ENCODE peak calls at places on chromosomes 2 and 18, in ten cellular contexts. One of them, this sample, is unnamed.

GRCh38 chr18:61368001-61368400 is 34.8 kb downstream of the CDH20 start:
- DNase-seq in epithelial cell of esophagus: no peak
- DNase-seq in Peyer's patch: no peak
- DNase-seq in DND-41: no peak
- DNase-seq in cardiac muscle cell: no peak
- DNase-seq in CD4-positive, alpha-beta T cell: no peak
- DNase-seq in coronary artery: no peak
- DNase-seq in transverse colon: no peak
- DNase-seq in heart left ventricle: no peak
- DNase-seq in PC-3: no peak
- DNase-seq in this sample: no peak

GRCh38 chr2:237257471-237257951 is 156.5 kb downstream of the COL6A3 start:
- DNase-seq in epithelial cell of esophagus: no peak
- DNase-seq in Peyer's patch: no peak
- DNase-seq in DND-41: no peak
- DNase-seq in cardiac muscle cell: peak; percentile 81
- DNase-seq in CD4-positive, alpha-beta T cell: no peak
- DNase-seq in coronary artery: no peak
- DNase-seq in transverse colon: no peak
- DNase-seq in heart left ventricle: no peak
- DNase-seq in PC-3: no peak
- DNase-seq in this sample: no peak

GRCh38 chr2:101277111-101277510 is 24.4 kb downstream of the CNOT11 start:
- DNase-seq in epithelial cell of esophagus: peak; percentile 67
- DNase-seq in Peyer's patch: no peak
- DNase-seq in DND-41: no peak
- DNase-seq in cardiac muscle cell: peak; percentile 21
- DNase-seq in CD4-positive, alpha-beta T cell: no peak
- DNase-seq in coronary artery: no peak
- DNase-seq in transverse colon: no peak
- DNase-seq in heart left ventricle: no peak
- DNase-seq in PC-3: peak; percentile 90
- DNase-seq in this sample: no peak

GRCh38 chr2:151844217-151844896 is 16.1 kb upstream of the ARL5A start:
- DNase-seq in epithelial cell of esophagus: no peak
- DNase-seq in Peyer's patch: no peak
- DNase-seq in DND-41: no peak
- DNase-seq in cardiac muscle cell: peak; percentile 34
- DNase-seq in CD4-positive, alpha-beta T cell: no peak
- DNase-seq in coronary artery: no peak
- DNase-seq in transverse colon: no peak
- DNase-seq in heart left ventricle: no peak
- DNase-seq in PC-3: no peak
- DNase-seq in this sample: no peak

GRCh38 chr2:108917526-108917925 is 71.5 kb downstream of the EDAR start:
- DNase-seq in epithelial cell of esophagus: no peak
- DNase-seq in Peyer's patch: no peak
- DNase-seq in DND-41: no peak
- DNase-seq in cardiac muscle cell: no peak
- DNase-seq in CD4-positive, alpha-beta T cell: peak; percentile 29
- DNase-seq in coronary artery: no peak
- DNase-seq in transverse colon: no peak
- DNase-seq in heart left ventricle: no peak
- DNase-seq in PC-3: no peak
- DNase-seq in this sample: peak; percentile 91

GRCh38 chr2:118940486-118941120 is 1.4 kb upstream of the MARCO start:
- DNase-seq in epithelial cell of esophagus: no peak
- DNase-seq in Peyer's patch: no peak
- DNase-seq in DND-41: no peak
- DNase-seq in cardiac muscle cell: no peak
- DNase-seq in CD4-positive, alpha-beta T cell: no peak
- DNase-seq in coronary artery: no peak
- DNase-seq in transverse colon: peak; percentile 25
- DNase-seq in heart left ventricle: peak; percentile 19
- DNase-seq in PC-3: no peak
- DNase-seq in this sample: no peak

GRCh38 chr2:138752231-138752956 is 27.8 kb downstream of the NXPH2 start:
- DNase-seq in epithelial cell of esophagus: peak; percentile 64
- DNase-seq in Peyer's patch: no peak
- DNase-seq in DND-41: no peak
- DNase-seq in cardiac muscle cell: peak; percentile 24
- DNase-seq in CD4-positive, alpha-beta T cell: no peak
- DNase-seq in coronary artery: no peak
- DNase-seq in transverse colon: no peak
- DNase-seq in heart left ventricle: no peak
- DNase-seq in PC-3: peak; percentile 86
- DNase-seq in this sample: no peak

GRCh38 chr18:48136051-48136543 is 205.6 kb upstream of the SMAD2 start:
- DNase-seq in epithelial cell of esophagus: no peak
- DNase-seq in Peyer's patch: no peak
- DNase-seq in DND-41: no peak
- DNase-seq in cardiac muscle cell: no peak
- DNase-seq in CD4-positive, alpha-beta T cell: no peak
- DNase-seq in coronary artery: no peak
- DNase-seq in transverse colon: peak; percentile 53
- DNase-seq in heart left ventricle: peak; percentile 15
- DNase-seq in PC-3: no peak
- DNase-seq in this sample: no peak

GRCh38 chr2:170715062-170715931 is at the start of gene SP5:
- DNase-seq in epithelial cell of esophagus: peak; percentile 48
- DNase-seq in Peyer's patch: no peak
- DNase-seq in DND-41: no peak
- DNase-seq in cardiac muscle cell: peak; percentile 51
- DNase-seq in CD4-positive, alpha-beta T cell: peak; percentile 35
- DNase-seq in coronary artery: no peak
- DNase-seq in transverse colon: peak; percentile 44
- DNase-seq in heart left ventricle: peak; percentile 35
- DNase-seq in PC-3: peak; percentile 65
- DNase-seq in this sample: no peak
- TF ChIP-seq CTCF in epithelial cell of esophagus: no peak
- TF ChIP-seq CTCF in Peyer's patch: no peak
- TF ChIP-seq CTCF in DND-41: no peak
- TF ChIP-seq CTCF in cardiac muscle cell: no peak
- TF ChIP-seq CTCF in CD4-positive, alpha-beta T cell: no peak
- TF ChIP-seq CTCF in coronary artery: no peak
- TF ChIP-seq CTCF in transverse colon: no peak
- TF ChIP-seq CTCF in heart left ventricle: no peak
- TF ChIP-seq CTCF in PC-3: peak; percentile 35
- TF ChIP-seq CTCF in this sample: no peak

GRCh38 chr2:238260879-238261278 is 21.0 kb upstream of the HES6 start:
- DNase-seq in epithelial cell of esophagus: no peak
- DNase-seq in Peyer's patch: no peak
- DNase-seq in DND-41: no peak
- DNase-seq in cardiac muscle cell: peak; percentile 32
- DNase-seq in CD4-positive, alpha-beta T cell: no peak
- DNase-seq in coronary artery: no peak
- DNase-seq in transverse colon: no peak
- DNase-seq in heart left ventricle: peak; percentile 32
- DNase-seq in PC-3: no peak
- DNase-seq in this sample: no peak

GRCh38 chr2:238257786-238258700 is 18.2 kb upstream of the HES6 start:
- DNase-seq in epithelial cell of esophagus: no peak
- DNase-seq in Peyer's patch: no peak
- DNase-seq in DND-41: no peak
- DNase-seq in cardiac muscle cell: no peak
- DNase-seq in CD4-positive, alpha-beta T cell: no peak
- DNase-seq in coronary artery: no peak
- DNase-seq in transverse colon: no peak
- DNase-seq in heart left ventricle: no peak
- DNase-seq in PC-3: no peak
- DNase-seq in this sample: no peak

GRCh38 chr2:238256594-238257104 is 16.8 kb upstream of the HES6 start:
- DNase-seq in epithelial cell of esophagus: peak; percentile 93
- DNase-seq in Peyer's patch: peak; percentile 71
- DNase-seq in DND-41: peak; percentile 51
- DNase-seq in cardiac muscle cell: peak; percentile 78
- DNase-seq in CD4-positive, alpha-beta T cell: peak; percentile 70
- DNase-seq in coronary artery: no peak
- DNase-seq in transverse colon: peak; percentile 90
- DNase-seq in heart left ventricle: peak; percentile 39
- DNase-seq in PC-3: peak; percentile 91
- DNase-seq in this sample: no peak

GRCh38 chr2:238261718-238262375 is 22.0 kb upstream of the HES6 start:
- DNase-seq in epithelial cell of esophagus: no peak
- DNase-seq in Peyer's patch: no peak
- DNase-seq in DND-41: no peak
- DNase-seq in cardiac muscle cell: no peak
- DNase-seq in CD4-positive, alpha-beta T cell: no peak
- DNase-seq in coronary artery: no peak
- DNase-seq in transverse colon: no peak
- DNase-seq in heart left ventricle: no peak
- DNase-seq in PC-3: no peak
- DNase-seq in this sample: no peak

GRCh38 chr2:238259085-238260020 is 19.5 kb upstream of the HES6 start:
- DNase-seq in epithelial cell of esophagus: no peak
- DNase-seq in Peyer's patch: no peak
- DNase-seq in DND-41: no peak
- DNase-seq in cardiac muscle cell: no peak
- DNase-seq in CD4-positive, alpha-beta T cell: no peak
- DNase-seq in coronary artery: no peak
- DNase-seq in transverse colon: no peak
- DNase-seq in heart left ventricle: no peak
- DNase-seq in PC-3: peak; percentile 22
- DNase-seq in this sample: no peak
- TF ChIP-seq CTCF in epithelial cell of esophagus: peak; percentile 21
- TF ChIP-seq CTCF in Peyer's patch: no peak
- TF ChIP-seq CTCF in DND-41: peak; percentile 36
- TF ChIP-seq CTCF in cardiac muscle cell: peak; percentile 15
- TF ChIP-seq CTCF in CD4-positive, alpha-beta T cell: no peak
- TF ChIP-seq CTCF in coronary artery: no peak
- TF ChIP-seq CTCF in transverse colon: no peak
- TF ChIP-seq CTCF in heart left ventricle: no peak
- TF ChIP-seq CTCF in PC-3: peak; percentile 41
- TF ChIP-seq CTCF in this sample: no peak

GRCh38 chr18:9334351-9335254 is at the start of gene TWSG1:
- DNase-seq in epithelial cell of esophagus: peak; percentile 94
- DNase-seq in Peyer's patch: peak; percentile 91
- DNase-seq in DND-41: peak; percentile 96
- DNase-seq in cardiac muscle cell: peak; percentile 98
- DNase-seq in CD4-positive, alpha-beta T cell: peak; percentile 94
- DNase-seq in coronary artery: peak; percentile 94
- DNase-seq in transverse colon: peak; percentile 94
- DNase-seq in heart left ventricle: peak; percentile 92
- DNase-seq in PC-3: peak; percentile 90
- DNase-seq in this sample: no peak
- TF ChIP-seq CTCF in epithelial cell of esophagus: peak; percentile 42
- TF ChIP-seq CTCF in Peyer's patch: peak; percentile 10
- TF ChIP-seq CTCF in DND-41: peak; percentile 57
- TF ChIP-seq CTCF in cardiac muscle cell: peak; percentile 21
- TF ChIP-seq CTCF in CD4-positive, alpha-beta T cell: peak; percentile 35
- TF ChIP-seq CTCF in coronary artery: no peak
- TF ChIP-seq CTCF in transverse colon: no peak
- TF ChIP-seq CTCF in heart left ventricle: peak; percentile 20
- TF ChIP-seq CTCF in PC-3: peak; percentile 34
- TF ChIP-seq CTCF in this sample: no peak

DNA sequence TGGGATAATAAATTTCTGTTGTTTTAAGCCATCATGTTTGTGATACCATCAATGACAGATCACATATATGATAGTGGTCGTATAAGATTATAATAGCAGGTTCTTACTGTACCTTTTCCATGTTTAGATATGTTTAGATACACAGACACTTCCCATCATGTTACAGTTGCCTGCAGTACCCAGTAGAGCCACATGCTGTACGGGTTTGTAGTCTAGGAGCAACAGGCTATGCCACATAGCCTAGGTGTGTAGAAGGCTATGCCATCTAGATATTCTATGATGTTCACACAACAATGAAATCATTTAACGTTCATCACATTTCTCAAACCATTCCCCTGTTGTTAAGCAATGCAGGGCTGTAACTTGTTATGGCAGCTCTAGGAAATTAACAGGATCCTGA is 132.9 kb upstream of the SH3BP4 start:
- DNase-seq in epithelial cell of esophagus: no peak
- DNase-seq in Peyer's patch: no peak
- DNase-seq in DND-41: no peak
- DNase-seq in cardiac muscle cell: no peak
- DNase-seq in CD4-positive, alpha-beta T cell: no peak
- DNase-seq in coronary artery: no peak
- DNase-seq in transverse colon: no peak
- DNase-seq in heart left ventricle: no peak
- DNase-seq in PC-3: peak; percentile 29
- DNase-seq in this sample: no peak
- TF ChIP-seq CTCF in epithelial cell of esophagus: peak; percentile 39
- TF ChIP-seq CTCF in Peyer's patch: peak; percentile 5
- TF ChIP-seq CTCF in DND-41: no peak
- TF ChIP-seq CTCF in cardiac muscle cell: no peak
- TF ChIP-seq CTCF in CD4-positive, alpha-beta T cell: no peak
- TF ChIP-seq CTCF in coronary artery: no peak
- TF ChIP-seq CTCF in transverse colon: no peak
- TF ChIP-seq CTCF in heart left ventricle: no peak
- TF ChIP-seq CTCF in PC-3: no peak
- TF ChIP-seq CTCF in this sample: no peak